ENCODE peak calls at places on chromosomes 13 and 19, in ten cellular contexts. L, H, V, G, C, E, J, P, X and N are unnamed samples.

GRCh38 chr19:46862504-46862835 is 1.7 kb downstream of the ARHGAP35 start:
- DNase-seq in L (no peak), H (no peak), V (no peak), G (no peak), C (no peak), E (no peak), J (no peak), P (no peak), X (peak), N (no peak)

GRCh38 chr19:41144403-41144802 is 30.2 kb downstream of the CYP2F1 start:
- DNase-seq in L (peak), H (peak), V (peak), G (peak), C (peak), E (peak), J (peak), P (peak), X (peak), N (peak)

GRCh38 chr13:26996965-26997752 is 174.5 kb downstream of the USP12 start:
- DNase-seq in L (no peak), H (no peak), V (no peak), G (no peak), C (no peak), E (no peak), J (no peak), P (no peak), X (peak), N (no peak)

GRCh38 chr13:103031332-103031873 is 34.8 kb downstream of the SLC10A2 start:
- DNase-seq in L (no peak), H (no peak), V (no peak), G (no peak), C (no peak), E (no peak), J (no peak), P (no peak), X (no peak), N (peak)

GRCh38 chr13:43159007-43159406 is 135.6 kb downstream of the DNAJC15 start:
- DNase-seq in L (no peak), H (peak), V (no peak), G (no peak), C (peak), E (no peak), J (peak), P (peak), X (no peak), N (no peak)

GRCh38 chr19:19461671-19462622 is 53.4 kb downstream of the TSSK6 start:
- DNase-seq in L (no peak), H (no peak), V (no peak), G (no peak), C (peak), E (peak), J (peak), P (peak), X (no peak), N (peak)

GRCh38 chr13:41848435-41849255 is 112.3 kb downstream of the VWA8 start:
- DNase-seq in L (no peak), H (no peak), V (no peak), G (no peak), C (peak), E (no peak), J (no peak), P (no peak), X (no peak), N (no peak)

GRCh38 chr13:45500492-45501174 is 35.9 kb downstream of the COG3 start:
- DNase-seq in L (peak), H (peak), V (no peak), G (no peak), C (peak), E (no peak), J (no peak), P (no peak), X (no peak), N (no peak)

GRCh38 chr13:27927444-27928352 is 7.9 kb downstream of the PDX1 start:
- DNase-seq in L (no peak), H (no peak), V (no peak), G (no peak), C (no peak), E (no peak), J (no peak), P (no peak), X (no peak), N (no peak)

GRCh38 chr19:56942749-56943148 is 102.2 kb upstream of the PEG3 start:
- DNase-seq in L (no peak), H (peak), V (no peak), G (no peak), C (no peak), E (peak), J (no peak), P (no peak), X (peak), N (no peak)

GRCh38 chr13:42486711-42487198 is 87.2 kb upstream of the TNFSF11 start:
- DNase-seq in L (no peak), H (peak), V (no peak), G (no peak), C (peak), E (no peak), J (no peak), P (no peak), X (peak), N (no peak)

GRCh38 chr19:47122359-47123335 is 8.0 kb upstream of the SAE1 start:
- DNase-seq in L (no peak), H (peak), V (no peak), G (no peak), C (peak), E (no peak), J (no peak), P (no peak), X (no peak), N (no peak)

GRCh38 chr13:75876371-75877050 is 240.4 kb downstream of the LMO7 start:
- DNase-seq in L (peak), H (peak), V (peak), G (peak), C (peak), E (no peak), J (peak), P (peak), X (peak), N (peak)

GRCh38 chr13:94987869-94988268 is 275.5 kb upstream of the SOX21 start:
- DNase-seq in L (no peak), H (no peak), V (no peak), G (no peak), C (no peak), E (no peak), J (no peak), P (no peak), X (no peak), N (no peak)